ENCODE peak calls at places on chromosomes 7 and 10, in six cellular contexts. Q, I, M, K, A and Z are unnamed samples.

GRCh38 chr10:91536101-91536500 is 96.8 kb downstream of the PPP1R3C start:
- DNase-seq in Q (no peak), A (no peak), K (peak), I (no peak), M (no peak), Z (peak)

GRCh38 chr10:58438340-58438739 is 53.1 kb downstream of the TFAM start:
- DNase-seq in A (no peak), M (no peak), K (no peak), I (no peak), Q (no peak), Z (no peak)

GRCh38 chr7:44373418-44373740 is 48.0 kb upstream of the CAMK2B start:
- DNase-seq in K (no peak), A (no peak), I (no peak), Q (no peak), M (no peak), Z (no peak)

GRCh38 chr10:120949511-120950102 is 98.4 kb downstream of the WDR11 start:
- DNase-seq in Q (no peak), I (peak), M (no peak), K (no peak), A (no peak), Z (no peak)

GRCh38 chr10:89398003-89398749 is 5.8 kb downstream of the IFIT1 start:
- DNase-seq in Q (no peak), A (no peak), I (no peak), K (no peak), M (no peak), Z (no peak)

GRCh38 chr10:28302012-28302667 is 724 bp downstream of the MPP7 start:
- DNase-seq in I (peak), K (no peak), A (no peak), Q (no peak), M (no peak), Z (peak)

GRCh38 chr10:126054191-126054590 is 157.8 kb downstream of the FANK1 start:
- DNase-seq in I (no peak), K (no peak), A (no peak), M (no peak), Q (no peak), Z (no peak)

GRCh38 chr7:17939670-17940301 is 508 bp downstream of the SNX13 start:
- DNase-seq in A (peak), K (peak), Q (peak), M (peak), I (peak), Z (peak)

GRCh38 chr7:156927571-156928405 is 21.7 kb upstream of the NOM1 start:
- DNase-seq in A (no peak), I (no peak), Q (no peak), M (peak), K (no peak), Z (no peak)

GRCh38 chr7:44073664-44074348 is 8.4 kb upstream of the PGAM2 start:
- DNase-seq in M (no peak), I (no peak), Q (peak), A (no peak), K (peak), Z (no peak)

GRCh38 chr7:30476401-30477145 is 2.0 kb downstream of the NOD1 start:
- DNase-seq in A (no peak), K (no peak), M (no peak), Q (no peak), I (no peak), Z (no peak)

GRCh38 chr7:133815677-133816210 is 311.4 kb upstream of the LRGUK start:
- DNase-seq in M (no peak), K (no peak), A (no peak), Q (no peak), I (no peak), Z (no peak)

GRCh38 chr7:64799-65430 is 127.5 kb upstream of the FAM20C start:
- DNase-seq in K (no peak), M (no peak), Q (no peak), I (no peak), A (no peak), Z (peak)

GRCh38 chr10:1104971-1105370 is 48.8 kb downstream of the WDR37 start:
- DNase-seq in A (no peak), Q (no peak), I (no peak), M (no peak), K (no peak), Z (no peak)

GRCh38 chr7:39429421-39429820 is 136.8 kb upstream of the YAE1 start:
- DNase-seq in K (no peak), M (no peak), Q (no peak), A (no peak), I (no peak), Z (no peak)

GRCh38 chr7:70374772-70375533 is 757.0 kb upstream of the GALNT17 start:
- DNase-seq in K (no peak), Q (no peak), M (no peak), A (no peak), I (no peak), Z (no peak)

GRCh38 chr7:83872501-83872900 is 223.6 kb upstream of the SEMA3E start:
- DNase-seq in M (no peak), A (no peak), K (no peak), I (no peak), Q (no peak), Z (no peak)

GRCh38 chr7:1170741-1171501 is 10.9 kb upstream of the ZFAND2A start:
- DNase-seq in M (no peak), A (no peak), I (no peak), Q (no peak), K (no peak), Z (no peak)

GRCh38 chr7:28528899-28529298 is 116.6 kb downstream of the CREB5 start:
- DNase-seq in K (no peak), Q (no peak), M (no peak), A (no peak), I (no peak), Z (no peak)

GRCh38 chr10:9091515-9092093 is 1037.1 kb downstream of the GATA3 start:
- DNase-seq in Q (no peak), M (no peak), A (no peak), K (no peak), I (no peak), Z (no peak)

GRCh38 chr10:12869427-12869826 is 132.1 kb downstream of the CCDC3 start:
- DNase-seq in I (no peak), M (no peak), A (no peak), K (no peak), Q (no peak), Z (no peak)

GRCh38 chr7:114760477-114760876 is 161.4 kb upstream of the MDFIC start:
- DNase-seq in A (no peak), Q (no peak), I (no peak), M (no peak), K (no peak), Z (no peak)

GRCh38 chr7:103343758-103344452 is 662 bp downstream of the DNAJC2 start:
- DNase-seq in I (peak), Q (peak), M (peak), A (peak), K (no peak), Z (peak)

GRCh38 chr10:9437131-9437530 is 1382.6 kb downstream of the GATA3 start:
- DNase-seq in M (no peak), K (no peak), Q (no peak), I (no peak), A (no peak), Z (no peak)

GRCh38 chr10:79260803-79261740 is 86.2 kb upstream of the PPIF start:
- DNase-seq in M (no peak), I (peak), A (no peak), K (no peak), Q (no peak), Z (peak)

GRCh38 chr10:75170215-75170614 is 40.4 kb upstream of the VDAC2 start:
- DNase-seq in I (no peak), M (no peak), K (no peak), Q (no peak), A (no peak), Z (no peak)

GRCh38 chr10:619710-620109 is 69.8 kb downstream of the DIP2C start:
- DNase-seq in M (peak), I (no peak), K (no peak), Q (no peak), A (no peak), Z (no peak)

GRCh38 chr7:36653671-36654355 is 70.5 kb downstream of the AOAH start:
- DNase-seq in I (no peak), K (no peak), M (no peak), Q (no peak), A (no peak), Z (no peak)

GRCh38 chr10:99984201-99984600 is 25.5 kb downstream of the DNMBP start:
- DNase-seq in M (no peak), I (no peak), Q (no peak), K (no peak), A (no peak), Z (no peak)

GRCh38 chr10:32239770-32240169 is 107.2 kb downstream of the EPC1 start:
- DNase-seq in A (no peak), Q (no peak), M (no peak), I (no peak), K (no peak), Z (no peak)

GRCh38 chr7:39683216-39683845 is 60.0 kb downstream of the RALA start:
- DNase-seq in I (no peak), Q (no peak), M (no peak), A (no peak), K (no peak), Z (peak)